ENCODE peak calls at places on chromosomes 6 and 20, in four cellular contexts. W, C, Z and D are unnamed samples.

GRCh38 chr6:21270501-21271290 is 322.9 kb upstream of the SOX4 start:
- DNase-seq in W (no peak), C (no peak), Z (no peak), D (no peak)

GRCh38 chr6:33610057-33610456 is 11.1 kb upstream of the ITPR3 start:
- DNase-seq in W (peak), C (no peak), Z (no peak), D (no peak)

GRCh38 chr20:9660236-9660868 is 146.0 kb downstream of the LAMP5 start:
- DNase-seq in W (peak), C (no peak), Z (no peak), D (peak)

GRCh38 chr6:170575250-170575649 is 9.2 kb downstream of the PDCD2 start:
- DNase-seq in W (no peak), C (no peak), Z (no peak), D (peak)

GRCh38 chr6:169803816-169804340 is 52.5 kb downstream of the ERMARD start:
- DNase-seq in W (no peak), C (no peak), Z (no peak), D (no peak)

GRCh38 chr6:116535109-116535508 is 10.4 kb downstream of the TRAPPC3L start:
- DNase-seq in W (no peak), C (no peak), Z (no peak), D (no peak)

GRCh38 chr20:50152394-50153152 is 950 bp downstream of the PEDS1 start:
- DNase-seq in W (no peak), C (no peak), Z (no peak), D (no peak)

GRCh38 chr6:133590814-133591213 is 298.1 kb upstream of the TCF21 start:
- DNase-seq in W (no peak), C (no peak), Z (no peak), D (no peak)

GRCh38 chr6:148800535-148800934 is 53.7 kb downstream of the UST start:
- DNase-seq in W (no peak), C (no peak), Z (no peak), D (no peak)

GRCh38 chr6:25217275-25217674 is 61.9 kb upstream of the CARMIL1 start:
- DNase-seq in W (no peak), C (no peak), Z (no peak), D (no peak)

GRCh38 chr20:51286758-51287157 is 255.8 kb downstream of the NFATC2 start:
- DNase-seq in W (no peak), C (no peak), Z (no peak), D (no peak)

GRCh38 chr6:168104636-168105035 is 25.6 kb upstream of the FRMD1 start:
- DNase-seq in W (no peak), C (no peak), Z (no peak), D (no peak)

GRCh38 chr6:43891072-43891870 is 121.3 kb downstream of the VEGFA start:
- DNase-seq in W (no peak), C (no peak), Z (no peak), D (no peak)

GRCh38 chr20:22921595-22922421 is 113.3 kb upstream of the SSTR4 start:
- DNase-seq in W (no peak), C (no peak), Z (peak), D (no peak)

GRCh38 chr6:146028835-146029572 is at the start of gene GRM1:
- DNase-seq in W (peak), C (no peak), Z (no peak), D (no peak)

GRCh38 chr20:64177787-64178186 is 13.5 kb downstream of the MYT1 start:
- DNase-seq in W (no peak), C (no peak), Z (no peak), D (no peak)

GRCh38 chr20:2093200-2093781 is 8.3 kb upstream of the STK35 start:
- DNase-seq in W (peak), C (no peak), Z (no peak), D (peak)

GRCh38 chr20:39632176-39632575 is 670.0 kb downstream of the DHX35 start:
- DNase-seq in W (no peak), C (no peak), Z (no peak), D (no peak)

GRCh38 chr6:42452171-42453026 is 673 bp upstream of the TRERF1 start:
- DNase-seq in W (peak), C (peak), Z (peak), D (peak)

GRCh38 chr6:139713911-139714527 is 339.6 kb upstream of the CITED2 start:
- DNase-seq in W (no peak), C (no peak), Z (no peak), D (no peak)

GRCh38 chr6:96301781-96302180 is 219.8 kb upstream of the UFL1 start:
- DNase-seq in W (no peak), C (no peak), Z (no peak), D (no peak)

GRCh38 chr20:59776059-59776603 is 157.3 kb downstream of the SYCP2 start:
- DNase-seq in W (no peak), C (no peak), Z (no peak), D (no peak)

GRCh38 chr6:5087389-5087788 is 2.2 kb downstream of the PPP1R3G start:
- DNase-seq in W (no peak), C (no peak), Z (no peak), D (no peak)

GRCh38 chr20:50642288-50642803 is 49.0 kb downstream of the RIPOR3 start:
- DNase-seq in W (no peak), C (no peak), Z (no peak), D (no peak)

GRCh38 chr6:73695619-73696421 is at the start of gene CD109:
- DNase-seq in W (peak), C (peak), Z (peak), D (peak)

GRCh38 chr6:41071923-41072835 is at the start of gene OARD1:
- DNase-seq in W (peak), C (peak), Z (peak), D (peak)
- TF ChIP-seq CTCF in W (no peak), C (no peak), Z (no peak), D (no peak)

DNA sequence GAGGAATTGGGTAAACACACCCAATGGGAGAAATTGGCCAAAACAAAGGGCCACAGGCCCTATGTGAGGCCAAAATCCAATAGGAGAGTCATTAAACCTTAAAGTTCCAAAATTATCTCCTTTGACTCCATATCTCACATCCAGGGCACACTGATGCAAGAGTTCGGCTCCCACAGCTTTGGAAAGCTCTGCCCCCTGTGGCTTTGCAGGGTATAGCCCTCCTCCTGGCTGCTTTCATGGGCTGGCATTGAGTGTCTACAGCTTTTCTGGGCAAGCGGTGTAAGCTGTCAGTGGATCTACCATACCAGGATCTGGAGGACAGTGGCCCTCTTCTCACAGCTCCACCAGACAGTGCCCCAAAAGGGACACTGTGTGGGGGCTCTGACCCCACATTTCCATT is 160.5 kb downstream of the ADGRG6 start:
- DNase-seq in W (no peak), C (no peak), Z (no peak), D (no peak)
- TF ChIP-seq CTCF in W (no peak), C (peak), Z (no peak), D (no peak)

GRCh38 chr20:33646191-33646590 is 15.9 kb upstream of the C20orf144 start:
- DNase-seq in W (no peak), C (no peak), Z (no peak), D (no peak)

GRCh38 chr20:33647603-33648395 is 14.3 kb upstream of the C20orf144 start:
- DNase-seq in W (no peak), C (no peak), Z (peak), D (no peak)

GRCh38 chr20:33644313-33645071 is 17.6 kb upstream of the C20orf144 start:
- DNase-seq in W (no peak), C (no peak), Z (no peak), D (no peak)

GRCh38 chr20:33645421-33645820 is 16.7 kb upstream of the C20orf144 start:
- DNase-seq in W (no peak), C (no peak), Z (no peak), D (no peak)

DNA sequence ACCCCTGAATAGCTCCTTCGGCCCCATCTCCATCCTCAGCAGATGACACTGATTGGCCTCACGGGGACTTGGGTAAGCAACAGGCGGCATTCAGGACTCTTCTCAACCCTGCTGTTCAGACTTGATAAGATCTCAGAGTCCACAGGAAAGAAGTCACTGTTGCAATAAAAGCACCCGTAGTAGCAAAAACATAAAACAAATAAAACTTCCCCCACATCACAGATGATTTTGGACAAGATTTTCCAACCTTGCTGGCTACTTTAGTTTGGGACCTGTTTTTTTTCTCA is 17.1 kb upstream of the C20orf144 start:
- DNase-seq in W (no peak), C (no peak), Z (no peak), D (no peak)
- TF ChIP-seq CTCF in W (no peak), C (no peak), Z (no peak), D (no peak)

DNA sequence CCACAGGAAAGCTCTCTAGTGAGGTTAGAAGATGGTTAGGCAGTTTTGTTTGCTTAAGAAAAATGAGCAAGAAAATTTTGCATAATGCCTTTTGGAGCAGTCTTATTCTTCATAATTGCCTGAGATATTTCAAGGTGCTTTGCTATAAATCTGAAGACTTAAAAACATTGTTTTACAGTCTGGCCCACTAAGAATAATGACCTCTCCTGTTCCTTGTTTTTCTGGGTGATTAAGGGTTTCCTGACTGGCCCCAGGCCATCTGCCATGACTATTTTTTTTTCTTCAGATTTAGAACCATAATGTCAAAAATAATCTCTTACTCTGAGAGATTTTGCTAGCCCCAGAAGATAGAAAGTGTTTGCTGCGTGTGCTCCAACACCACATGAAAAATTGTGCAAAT is 72.3 kb upstream of the CENPW start:
- DNase-seq in W (no peak), C (no peak), Z (no peak), D (no peak)
- TF ChIP-seq CTCF in W (no peak), C (no peak), Z (no peak), D (no peak)

GRCh38 chr6:39370021-39370420 is 47.5 kb upstream of the KCNK16 start:
- DNase-seq in W (no peak), C (no peak), Z (no peak), D (no peak)
- TF ChIP-seq CTCF in W (no peak), C (no peak), Z (peak), D (no peak)

DNA sequence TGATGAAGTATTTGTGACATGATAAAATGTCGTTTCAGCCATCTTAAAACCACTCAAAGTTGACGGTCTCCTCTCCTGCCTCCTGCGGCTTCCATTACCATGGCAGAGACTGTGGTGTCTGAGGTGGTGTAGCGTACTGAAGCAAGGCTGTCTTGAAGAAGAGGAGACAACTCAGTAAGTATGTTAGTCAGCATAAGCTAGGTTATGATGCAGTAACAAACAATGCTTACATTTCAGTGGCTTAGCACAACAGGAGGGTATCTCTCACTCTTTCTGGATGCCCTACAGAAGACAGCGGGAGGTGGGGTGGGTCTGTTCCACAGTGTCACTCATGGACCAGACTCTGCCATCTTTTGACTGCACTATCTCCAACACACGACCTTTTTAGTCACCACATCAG is 174.7 kb upstream of the AHI1 start:
- DNase-seq in W (no peak), C (no peak), Z (no peak), D (no peak)
- TF ChIP-seq CTCF in W (no peak), C (no peak), Z (no peak), D (no peak)

DNA sequence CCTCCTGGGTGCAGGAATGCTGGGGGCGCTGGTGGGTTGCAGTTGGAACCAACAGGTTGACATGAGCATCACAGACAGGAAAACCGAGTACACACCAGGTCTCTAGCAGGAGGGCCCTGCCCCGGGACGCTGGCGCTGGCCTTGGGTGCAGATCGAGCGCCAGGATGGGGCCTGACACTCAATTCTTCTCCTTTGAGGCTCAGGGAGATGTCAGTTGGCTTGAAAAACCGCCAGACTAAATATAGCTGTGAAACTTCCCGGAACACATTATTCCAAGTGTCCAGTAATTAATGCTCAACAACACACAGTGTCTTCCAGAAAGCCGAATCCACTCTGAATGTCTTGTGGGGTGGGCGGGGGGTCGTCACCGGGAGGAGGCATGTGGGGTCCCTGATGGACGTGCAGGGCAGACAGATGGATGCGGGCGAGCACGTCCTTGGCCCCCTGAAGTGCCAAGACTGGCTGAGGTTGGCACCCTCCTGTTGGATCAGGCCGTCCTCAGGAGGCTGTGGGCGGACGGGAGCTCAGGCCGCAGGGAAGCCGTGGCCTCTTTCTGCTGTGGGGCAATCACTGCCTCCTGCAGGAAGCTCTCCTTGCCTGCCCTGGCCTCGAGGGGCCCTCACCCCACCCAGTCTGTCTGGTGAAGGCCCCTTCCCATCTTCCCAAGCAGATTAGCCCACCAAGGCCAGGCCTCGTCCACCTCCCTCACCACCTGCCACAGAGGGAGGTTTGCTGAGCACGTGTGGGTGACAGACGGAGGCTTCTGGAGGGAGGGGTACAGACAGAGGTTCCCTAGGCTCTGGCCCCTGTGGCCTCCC is 19.4 kb upstream of the GATA5 start:
- DNase-seq in W (no peak), C (no peak), Z (no peak), D (no peak)
- TF ChIP-seq CTCF in W (no peak), C (no peak), Z (no peak), D (no peak)

GRCh38 chr20:24998121-24998520 is 5.6 kb upstream of the APMAP start:
- DNase-seq in W (no peak), C (no peak), Z (no peak), D (no peak)

GRCh38 chr20:24998631-24999445 is 6.3 kb upstream of the APMAP start:
- DNase-seq in W (no peak), C (no peak), Z (no peak), D (no peak)

GRCh38 chr20:25003002-25003401 is 10.5 kb upstream of the APMAP start:
- DNase-seq in W (no peak), C (no peak), Z (no peak), D (no peak)

GRCh38 chr20:24999568-24999967 is 7.0 kb upstream of the APMAP start:
- DNase-seq in W (no peak), C (no peak), Z (no peak), D (no peak)

DNA sequence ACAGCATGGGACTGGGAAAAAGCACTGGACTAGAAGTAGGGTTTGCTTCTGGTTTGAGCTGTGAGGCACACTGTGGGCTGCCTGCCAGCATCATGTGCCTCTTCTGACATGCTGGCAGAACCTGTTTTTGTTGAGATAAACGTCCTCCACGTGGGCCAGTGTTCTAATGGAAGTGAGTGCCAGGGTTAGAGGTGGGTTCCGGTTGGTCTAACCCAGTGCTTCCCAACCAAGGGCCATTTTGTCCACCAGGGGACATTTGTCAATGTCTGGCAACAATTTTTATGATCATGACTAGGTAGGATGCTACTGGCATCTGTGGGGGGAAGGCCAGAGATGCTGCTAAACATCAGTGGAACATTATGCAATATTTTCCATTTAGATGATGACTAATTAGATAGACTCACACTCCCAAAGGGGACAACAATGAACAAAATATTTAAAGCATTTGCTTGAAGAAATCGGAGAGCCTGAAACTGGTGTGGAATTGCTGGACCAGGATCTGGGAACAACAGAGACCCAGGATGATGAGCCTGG is 7.8 kb upstream of the APMAP start:
- DNase-seq in W (no peak), C (no peak), Z (peak), D (no peak)
- TF ChIP-seq CTCF in W (no peak), C (no peak), Z (no peak), D (no peak)

GRCh38 chr6:152632383-152632782 is 4.8 kb downstream of the SYNE1 start:
- DNase-seq in W (no peak), C (no peak), Z (no peak), D (no peak)

GRCh38 chr6:152636675-152637421 is at the start of gene SYNE1:
- DNase-seq in W (peak), C (peak), Z (peak), D (peak)

GRCh38 chr6:152634773-152635172 is 2.4 kb downstream of the SYNE1 start:
- DNase-seq in W (no peak), C (peak), Z (no peak), D (peak)

GRCh38 chr6:152637422-152638047 is 373 bp upstream of the SYNE1 start:
- DNase-seq in W (no peak), C (no peak), Z (no peak), D (no peak)

DNA sequence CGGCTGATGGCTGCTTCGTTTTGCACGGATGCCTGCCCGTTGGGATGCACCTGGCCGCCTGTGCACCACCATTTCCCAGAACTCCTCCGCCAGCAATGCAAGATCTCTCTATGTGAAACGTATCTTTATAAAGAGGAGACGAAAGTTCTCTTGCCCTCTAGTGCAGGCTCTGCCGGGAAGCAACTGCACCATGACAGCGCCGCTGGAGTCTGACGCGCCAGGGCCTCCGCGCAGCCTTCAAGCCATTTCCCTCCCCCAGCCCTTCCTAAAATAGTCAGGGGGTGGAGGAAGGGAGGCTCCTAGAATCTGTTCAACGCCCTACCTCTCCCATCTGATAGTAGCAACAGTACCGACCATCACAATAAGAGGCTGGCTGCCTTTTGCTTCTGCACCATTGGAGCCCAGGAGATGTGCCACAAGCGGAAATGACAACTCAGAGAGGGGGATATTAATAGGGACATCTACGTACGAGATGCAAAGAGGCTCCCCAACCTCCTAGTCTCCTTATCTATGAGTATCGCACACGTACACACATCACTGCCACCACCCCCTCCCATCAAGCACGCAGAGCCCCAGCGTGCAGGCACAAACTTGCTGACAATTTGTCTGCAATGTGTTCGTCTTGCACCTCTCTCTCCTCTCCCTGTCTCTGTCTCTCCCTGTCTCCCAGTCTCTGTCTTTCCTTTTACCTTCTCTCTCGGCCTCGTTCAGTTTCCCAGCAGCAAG is 1.1 kb downstream of the SYNE1 start:
- DNase-seq in W (no peak), C (peak), Z (peak), D (peak)
- TF ChIP-seq CTCF in W (no peak), C (no peak), Z (no peak), D (no peak)

GRCh38 chr6:159168536-159169192 is 536 bp upstream of the FNDC1 start:
- DNase-seq in W (peak), C (peak), Z (peak), D (no peak)
- TF ChIP-seq CTCF in W (no peak), C (no peak), Z (peak), D (peak)